ENCODE peak calls at places on chromosomes 6 and 20, in seven cellular contexts. E, X, A, K, G, S and I are unnamed samples.

GRCh38 chr20:38168791-38169589 is 3.9 kb upstream of the TGM2 start:
- DNase-seq in K (no peak), G (no peak), E (no peak), A (no peak), X (peak; percentile 78), S (no peak), I (peak; percentile 63)

GRCh38 chr6:142853244-142854180 is 91.5 kb downstream of the HIVEP2 start:
- DNase-seq in E (peak; percentile 25), X (no peak), G (no peak), K (no peak), A (no peak), S (no peak), I (no peak)

GRCh38 chr6:188821-189655 is 103.2 kb upstream of the DUSP22 start:
- DNase-seq in S (peak; percentile 81), K (peak; percentile 67), A (peak; percentile 63), X (peak; percentile 90), E (peak; percentile 71), G (peak; percentile 89), I (peak; percentile 90)

GRCh38 chr20:49717693-49718092 is 4.0 kb upstream of the B4GALT5 start:
- DNase-seq in G (peak; percentile 24), K (no peak), S (no peak), A (no peak), E (peak; percentile 68), X (no peak), I (no peak)

GRCh38 chr6:112298816-112299281 is 44.5 kb upstream of the LAMA4 start:
- DNase-seq in A (no peak), E (peak; percentile 72), K (no peak), S (peak; percentile 74), G (no peak), X (no peak), I (no peak)

GRCh38 chr20:24992420-24993205 is at the start of gene APMAP:
- DNase-seq in E (peak; percentile 96), S (peak; percentile 92), X (peak; percentile 96), A (peak; percentile 94), G (peak; percentile 98), K (peak; percentile 94), I (peak; percentile 98)

GRCh38 chr20:22241609-22242008 is 342.8 kb downstream of the FOXA2 start:
- DNase-seq in K (no peak), E (no peak), G (no peak), A (no peak), X (no peak), S (no peak), I (no peak)

GRCh38 chr6:93677297-93677965 is 258.1 kb upstream of the EPHA7 start:
- DNase-seq in X (no peak), S (peak; percentile 6), A (no peak), K (no peak), G (no peak), E (no peak), I (no peak)

GRCh38 chr20:1979116-1979778 is 14.6 kb downstream of the PDYN start:
- DNase-seq in K (no peak), X (no peak), G (no peak), S (no peak), E (no peak), A (no peak), I (no peak)